ENCODE peak calls at places on chromosomes 7 and 10, in five cellular contexts. One of them, this sample, is unnamed.

GRCh38 chr10:129853236-129853946 is 110.7 kb downstream of the EBF3 start:
- DNase-seq in GM23248: peak
- DNase-seq in DND-41: no peak
- DNase-seq in A549: peak
- DNase-seq in H9: no peak
- DNase-seq in this sample: no peak

GRCh38 chr7:119254741-119255140 is 1018.2 kb upstream of the KCND2 start:
- DNase-seq in GM23248: no peak
- DNase-seq in DND-41: no peak
- DNase-seq in A549: no peak
- DNase-seq in H9: no peak
- DNase-seq in this sample: no peak

GRCh38 chr10:133335238-133336122 is 1.2 kb downstream of the CALY start:
- DNase-seq in GM23248: peak
- DNase-seq in DND-41: no peak
- DNase-seq in A549: peak
- DNase-seq in H9: peak
- DNase-seq in this sample: no peak

GRCh38 chr7:55912748-55913158 is 25.5 kb downstream of the ZNF713 start:
- DNase-seq in GM23248: no peak
- DNase-seq in DND-41: no peak
- DNase-seq in A549: no peak
- DNase-seq in H9: no peak
- DNase-seq in this sample: no peak

GRCh38 chr10:47325303-47326291 is 3.3 kb downstream of the GDF2 start:
- DNase-seq in GM23248: no peak
- DNase-seq in DND-41: no peak
- DNase-seq in A549: no peak
- DNase-seq in H9: no peak
- DNase-seq in this sample: no peak

GRCh38 chr10:15331456-15331855 is 39.6 kb downstream of the FAM171A1 start:
- DNase-seq in GM23248: no peak
- DNase-seq in DND-41: no peak
- DNase-seq in A549: no peak
- DNase-seq in H9: no peak
- DNase-seq in this sample: no peak

GRCh38 chr7:81333004-81333403 is 414.2 kb upstream of the SEMA3C start:
- DNase-seq in GM23248: peak
- DNase-seq in DND-41: no peak
- DNase-seq in A549: no peak
- DNase-seq in H9: no peak
- DNase-seq in this sample: no peak

GRCh38 chr10:43396061-43396927 is 12.7 kb downstream of the HNRNPF start:
- DNase-seq in GM23248: peak
- DNase-seq in DND-41: peak
- DNase-seq in A549: peak
- DNase-seq in H9: peak
- DNase-seq in this sample: peak

DNA sequence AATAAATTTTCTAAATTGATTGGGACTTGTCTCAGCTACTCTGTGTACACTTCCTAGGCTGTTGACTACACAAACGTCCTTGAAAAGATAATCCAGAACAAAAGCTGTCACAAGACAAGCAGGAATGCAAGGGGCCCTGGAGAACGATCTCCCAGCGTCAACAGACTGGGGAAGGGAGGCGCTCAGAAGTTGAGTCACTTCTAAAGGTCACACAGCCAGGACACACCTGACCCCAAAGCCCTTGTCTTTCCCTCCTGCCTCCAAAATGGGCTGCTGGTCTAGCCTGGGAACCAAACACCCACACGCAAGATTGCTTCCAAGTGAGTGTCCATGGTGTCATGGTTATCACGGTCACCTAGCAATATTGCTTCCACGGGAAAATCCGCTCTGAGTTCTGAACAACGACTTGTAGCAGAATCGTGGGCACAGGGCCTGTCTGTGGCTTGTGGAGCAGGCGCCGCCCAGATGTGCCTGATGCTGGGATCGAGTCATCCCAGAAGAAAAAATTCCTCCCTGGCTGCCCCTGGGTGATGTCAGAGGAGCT is 49.8 kb downstream of the SPOCK2 start:
- DNase-seq in GM23248: peak
- DNase-seq in DND-41: no peak
- DNase-seq in A549: no peak
- DNase-seq in H9: no peak
- DNase-seq in this sample: no peak
- H3K4me2 ChIP-seq in GM23248: peak
- H3K4me2 ChIP-seq in DND-41: no peak
- H3K4me2 ChIP-seq in A549: peak
- H3K4me2 ChIP-seq in H9: no peak
- H3K4me2 ChIP-seq in this sample: no peak

GRCh38 chr10:113594673-113595072 is 41.8 kb downstream of the HABP2 start:
- DNase-seq in GM23248: no peak
- DNase-seq in DND-41: no peak
- DNase-seq in A549: no peak
- DNase-seq in H9: no peak
- DNase-seq in this sample: no peak

GRCh38 chr10:113585949-113586348 is 33.1 kb downstream of the HABP2 start:
- DNase-seq in GM23248: peak
- DNase-seq in DND-41: no peak
- DNase-seq in A549: no peak
- DNase-seq in H9: no peak
- DNase-seq in this sample: peak

GRCh38 chr10:113589225-113589770 is 36.4 kb downstream of the HABP2 start:
- DNase-seq in GM23248: no peak
- DNase-seq in DND-41: no peak
- DNase-seq in A549: no peak
- DNase-seq in H9: no peak
- DNase-seq in this sample: no peak

GRCh38 chr10:113592380-113592779 is 39.5 kb downstream of the HABP2 start:
- DNase-seq in GM23248: no peak
- DNase-seq in DND-41: no peak
- DNase-seq in A549: no peak
- DNase-seq in H9: no peak
- DNase-seq in this sample: no peak

GRCh38 chr10:113590581-113590980 is 37.7 kb downstream of the HABP2 start:
- DNase-seq in GM23248: no peak
- DNase-seq in DND-41: no peak
- DNase-seq in A549: no peak
- DNase-seq in H9: no peak
- DNase-seq in this sample: no peak
- H3K4me2 ChIP-seq in GM23248: no peak
- H3K4me2 ChIP-seq in DND-41: no peak
- H3K4me2 ChIP-seq in A549: no peak
- H3K4me2 ChIP-seq in H9: no peak
- H3K4me2 ChIP-seq in this sample: no peak

GRCh38 chr7:110387689-110388088 is 703.2 kb upstream of the LRRN3 start:
- DNase-seq in GM23248: no peak
- DNase-seq in DND-41: no peak
- DNase-seq in A549: no peak
- DNase-seq in H9: no peak
- DNase-seq in this sample: no peak

GRCh38 chr7:110386914-110387313 is 704.0 kb upstream of the LRRN3 start:
- DNase-seq in GM23248: peak
- DNase-seq in DND-41: no peak
- DNase-seq in A549: peak
- DNase-seq in H9: no peak
- DNase-seq in this sample: no peak

GRCh38 chr7:110388451-110388850 is 702.5 kb upstream of the LRRN3 start:
- DNase-seq in GM23248: no peak
- DNase-seq in DND-41: no peak
- DNase-seq in A549: no peak
- DNase-seq in H9: no peak
- DNase-seq in this sample: no peak

GRCh38 chr7:110382736-110383135 is 708.2 kb upstream of the LRRN3 start:
- DNase-seq in GM23248: no peak
- DNase-seq in DND-41: no peak
- DNase-seq in A549: no peak
- DNase-seq in H9: peak
- DNase-seq in this sample: no peak

DNA sequence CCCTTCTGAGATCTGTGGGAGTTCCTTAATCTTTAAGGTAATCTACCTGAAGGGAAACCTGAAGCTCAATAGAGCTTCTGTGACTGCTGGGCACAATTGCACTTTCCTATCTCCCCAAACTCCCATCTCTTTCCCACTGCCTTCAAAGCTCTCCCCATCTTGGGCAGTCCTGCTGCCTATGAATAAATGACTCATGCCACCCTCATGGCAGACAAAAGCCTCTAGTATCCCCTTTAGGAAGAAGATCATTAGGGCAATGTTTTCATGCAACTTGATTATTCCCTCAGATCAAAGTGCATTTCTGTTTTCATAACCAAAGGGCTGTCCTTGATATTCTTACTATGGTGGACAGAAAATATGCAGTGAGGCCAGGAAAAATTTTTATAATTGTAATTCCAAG is 704.9 kb upstream of the LRRN3 start:
- DNase-seq in GM23248: no peak
- DNase-seq in DND-41: no peak
- DNase-seq in A549: no peak
- DNase-seq in H9: no peak
- DNase-seq in this sample: no peak
- H3K4me2 ChIP-seq in GM23248: no peak
- H3K4me2 ChIP-seq in DND-41: no peak
- H3K4me2 ChIP-seq in A549: no peak
- H3K4me2 ChIP-seq in H9: no peak
- H3K4me2 ChIP-seq in this sample: no peak

DNA sequence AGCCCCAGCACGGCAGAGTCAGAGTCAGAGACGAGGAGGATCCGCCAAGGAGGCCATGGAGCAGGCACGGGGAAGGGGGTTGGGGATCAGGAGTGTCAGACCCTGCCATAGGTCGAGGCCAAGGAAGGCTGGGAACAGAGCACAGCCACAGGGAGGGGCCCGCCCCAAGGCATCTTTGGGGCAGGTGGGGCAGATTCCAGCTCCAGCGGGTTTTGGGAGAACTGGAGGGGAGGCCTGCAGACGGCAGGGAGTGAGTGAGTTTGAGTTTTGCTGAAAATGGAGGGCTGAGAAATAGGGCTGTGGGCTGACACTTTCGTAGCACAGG is 13.6 kb downstream of the STK32C start:
- DNase-seq in GM23248: no peak
- DNase-seq in DND-41: no peak
- DNase-seq in A549: no peak
- DNase-seq in H9: no peak
- DNase-seq in this sample: no peak
- H3K4me2 ChIP-seq in GM23248: no peak
- H3K4me2 ChIP-seq in DND-41: no peak
- H3K4me2 ChIP-seq in A549: no peak
- H3K4me2 ChIP-seq in H9: no peak
- H3K4me2 ChIP-seq in this sample: no peak

GRCh38 chr7:37590824-37591223 is 92.7 kb upstream of the GPR141 start:
- DNase-seq in GM23248: no peak
- DNase-seq in DND-41: no peak
- DNase-seq in A549: no peak
- DNase-seq in H9: no peak
- DNase-seq in this sample: no peak

GRCh38 chr7:37594602-37595001 is 89.0 kb upstream of the GPR141 start:
- DNase-seq in GM23248: no peak
- DNase-seq in DND-41: no peak
- DNase-seq in A549: no peak
- DNase-seq in H9: no peak
- DNase-seq in this sample: no peak

GRCh38 chr7:37592366-37592765 is 91.2 kb upstream of the GPR141 start:
- DNase-seq in GM23248: no peak
- DNase-seq in DND-41: no peak
- DNase-seq in A549: no peak
- DNase-seq in H9: no peak
- DNase-seq in this sample: no peak
- H3K4me2 ChIP-seq in GM23248: no peak
- H3K4me2 ChIP-seq in DND-41: no peak
- H3K4me2 ChIP-seq in A549: no peak
- H3K4me2 ChIP-seq in H9: no peak
- H3K4me2 ChIP-seq in this sample: no peak

DNA sequence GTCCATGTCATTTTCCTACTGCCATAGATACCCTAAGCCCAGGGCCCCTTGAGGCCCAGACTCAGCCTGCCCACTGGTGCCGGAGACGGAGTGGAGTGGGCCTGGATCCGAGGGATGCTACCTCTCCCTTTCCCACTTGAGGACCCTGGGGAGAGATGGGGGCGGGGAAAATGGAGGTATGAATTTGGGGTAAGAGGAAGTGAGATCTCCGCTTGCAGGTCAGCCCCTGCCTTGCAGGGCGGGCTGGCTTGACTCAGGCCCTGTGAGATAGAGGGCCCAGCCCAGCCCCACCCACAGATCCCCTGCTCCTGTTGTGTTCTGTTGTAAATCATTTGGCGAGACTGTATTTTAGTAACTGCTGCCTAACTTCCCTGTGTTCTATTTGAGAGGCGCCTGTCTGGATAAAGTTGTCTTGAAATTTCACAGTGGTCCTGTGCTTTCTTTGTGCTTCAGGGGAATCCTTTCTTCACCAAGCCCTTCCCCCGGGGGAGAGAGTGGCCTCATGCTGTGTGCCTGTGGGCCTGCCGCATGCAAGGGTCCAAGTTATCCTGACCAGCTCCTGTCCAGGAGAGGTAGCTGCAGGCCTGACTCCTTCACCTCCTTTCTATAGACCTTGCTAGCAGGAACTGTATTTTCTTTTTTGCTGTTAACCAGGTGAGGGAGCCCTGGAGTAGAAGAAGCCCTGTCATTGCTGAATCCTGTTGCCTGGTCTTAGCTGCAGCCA is 13.3 kb downstream of the YKT6 start:
- DNase-seq in GM23248: peak
- DNase-seq in DND-41: peak
- DNase-seq in A549: peak
- DNase-seq in H9: peak
- DNase-seq in this sample: peak
- H3K4me2 ChIP-seq in GM23248: no peak
- H3K4me2 ChIP-seq in DND-41: no peak
- H3K4me2 ChIP-seq in A549: no peak
- H3K4me2 ChIP-seq in H9: no peak
- H3K4me2 ChIP-seq in this sample: peak

DNA sequence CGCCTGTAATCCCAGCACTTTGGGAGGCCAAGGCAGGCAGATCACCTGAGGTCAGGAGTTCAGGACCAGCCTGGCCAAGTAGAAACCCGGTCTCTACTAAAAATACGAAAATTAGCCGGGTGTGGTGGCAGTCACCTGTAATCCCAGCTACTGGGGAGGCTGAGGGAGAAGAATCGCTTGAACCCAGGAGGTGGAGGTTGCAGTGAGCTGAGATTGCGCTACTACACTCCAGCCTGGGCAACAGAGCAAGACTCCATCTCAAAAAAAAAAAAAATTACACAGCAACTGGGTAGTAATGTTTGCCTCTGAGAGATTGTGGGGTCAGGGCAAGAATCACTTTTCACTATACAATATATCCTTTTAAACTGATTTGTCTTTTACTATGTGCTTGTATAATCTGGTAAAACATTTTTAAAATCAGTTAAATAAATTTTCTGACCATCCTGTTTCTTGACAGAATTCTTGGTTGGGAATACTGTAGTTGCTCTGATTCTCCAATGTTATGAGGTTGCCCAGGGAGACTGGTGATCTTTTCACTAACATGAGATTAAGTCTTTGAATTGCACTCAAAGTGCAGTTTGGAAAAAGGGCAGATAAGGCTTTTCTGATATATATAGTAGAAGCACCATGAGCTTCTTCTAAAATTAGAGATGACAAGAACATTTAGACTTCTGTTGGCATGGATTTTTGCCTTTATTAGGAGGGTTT is 1.5 kb downstream of the ENTPD7 start:
- DNase-seq in GM23248: no peak
- DNase-seq in DND-41: no peak
- DNase-seq in A549: no peak
- DNase-seq in H9: no peak
- DNase-seq in this sample: no peak
- H3K4me2 ChIP-seq in GM23248: peak
- H3K4me2 ChIP-seq in DND-41: no peak
- H3K4me2 ChIP-seq in A549: peak
- H3K4me2 ChIP-seq in H9: no peak
- H3K4me2 ChIP-seq in this sample: no peak

This sample was measured in OCI-LY7.